ENCODE peak calls at places on chromosomes 6 and 20, in seven cellular contexts. I is mesendoderm, S is H9, M is neuronal stem cell, O is IMR-90, K is mesenchymal stem cell, R is H1. Z is an unnamed sample.

GRCh38 chr20:52410746-52411317 is 219.3 kb upstream of the ZFP64 start:
- DNase-seq in I (no peak), S (no peak), M (no peak), O (no peak), K (peak; percentile 78), R (no peak), Z (no peak)

GRCh38 chr6:35484921-35485392 is 11.9 kb downstream of the TEAD3 start:
- DNase-seq in I (peak; percentile 62), S (peak; percentile 67), M (no peak), O (peak; percentile 50), K (no peak), R (no peak), Z (peak; percentile 28)

GRCh38 chr6:117498159-117498558 is 15.7 kb downstream of the DCBLD1 start:
- DNase-seq in I (no peak), S (no peak), M (no peak), O (peak; percentile 87), K (peak; percentile 88), R (no peak), Z (no peak)

GRCh38 chr6:5998741-5999687 is 7.7 kb downstream of the NRN1 start:
- DNase-seq in I (peak; percentile 65), S (peak; percentile 68), M (no peak), O (no peak), K (no peak), R (no peak), Z (no peak)

GRCh38 chr6:159723259-159723658 is 4.0 kb upstream of the WTAP start:
- DNase-seq in I (peak; percentile 18), S (no peak), M (no peak), O (no peak), K (no peak), R (no peak), Z (no peak)

GRCh38 chr6:37992749-37993148 is 173.2 kb downstream of the ZFAND3 start:
- DNase-seq in I (no peak), S (no peak), M (no peak), O (no peak), K (no peak), R (no peak), Z (no peak)

GRCh38 chr6:42784739-42785498 is 3.1 kb downstream of the BICRAL start:
- DNase-seq in I (no peak), S (no peak), M (no peak), O (no peak), K (no peak), R (no peak), Z (no peak)

GRCh38 chr6:156700440-156701057 is 76.6 kb upstream of the ARID1B start:
- DNase-seq in I (no peak), S (no peak), M (no peak), O (no peak), K (no peak), R (no peak), Z (no peak)

GRCh38 chr20:11881453-11881852 is 36.2 kb upstream of the BTBD3 start:
- DNase-seq in I (no peak), S (no peak), M (no peak), O (peak; percentile 18), K (peak; percentile 18), R (no peak), Z (no peak)

GRCh38 chr20:32050851-32051556 is 1.0 kb upstream of the HCK start:
- DNase-seq in I (peak; percentile 33), S (peak; percentile 65), M (no peak), O (no peak), K (no peak), R (no peak), Z (no peak)

GRCh38 chr6:42088101-42088591 is 37.8 kb downstream of the TAF8 start:
- DNase-seq in I (peak; percentile 78), S (no peak), M (no peak), O (peak; percentile 54), K (peak; percentile 50), R (no peak), Z (no peak)

GRCh38 chr6:81262656-81263055 is 489.8 kb downstream of the TENT5A start:
- DNase-seq in I (no peak), S (no peak), M (no peak), O (no peak), K (no peak), R (no peak), Z (no peak)

GRCh38 chr6:37049990-37050853 is 44.8 kb downstream of the FGD2 start:
- DNase-seq in I (no peak), S (no peak), M (no peak), O (no peak), K (no peak), R (no peak), Z (peak; percentile 38)

GRCh38 chr6:80132942-80133517 is 26.6 kb downstream of the BCKDHB start:
- DNase-seq in I (peak; percentile 59), S (peak; percentile 28), M (peak; percentile 9), O (peak; percentile 72), K (peak; percentile 66), R (no peak), Z (no peak)

GRCh38 chr6:150915868-150916267 is 50.4 kb downstream of the MTHFD1L start:
- DNase-seq in I (no peak), S (no peak), M (no peak), O (no peak), K (peak; percentile 33), R (no peak), Z (no peak)

DNA sequence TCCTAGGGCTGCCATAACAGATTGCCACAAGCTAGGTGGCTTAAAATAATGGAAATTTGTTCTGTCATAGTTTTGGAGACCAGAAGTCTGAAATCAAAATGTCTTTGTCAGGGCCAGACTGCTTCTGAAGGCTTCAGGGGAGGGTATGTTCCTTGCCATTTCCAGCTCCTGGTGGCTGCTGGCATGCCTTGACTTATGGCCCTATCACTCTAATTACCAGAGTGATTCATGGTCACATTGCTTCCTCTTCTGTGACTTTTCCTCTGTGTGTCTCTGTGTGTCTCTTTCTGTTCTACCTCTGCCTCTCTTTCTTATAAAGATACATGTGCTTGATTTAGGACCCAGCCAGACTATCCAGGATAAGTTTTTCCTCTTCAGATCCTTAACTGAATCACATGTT is 635.2 kb upstream of the IMPG1 start:
- DNase-seq in I (no peak), S (no peak), M (no peak), O (no peak), K (no peak), R (no peak), Z (no peak)
- H3K9ac ChIP-seq in I (no peak overlapping the region), S (no peak overlapping the region), M (no peak overlapping the region), O (no peak overlapping the region), K (no peak overlapping the region), R (no peak overlapping the region), Z (no peak overlapping the region)

GRCh38 chr20:44207066-44207723 is 3.4 kb downstream of the OSER1 start:
- DNase-seq in I (no peak), S (no peak), M (no peak), O (peak; percentile 35), K (no peak), R (no peak), Z (no peak)
- H2AK5ac ChIP-seq in I (no peak overlapping the region), S (no peak overlapping the region), M (no peak overlapping the region), O (peak overlapping the region; percentile 55), K (no peak overlapping the region), R (no peak overlapping the region), Z (no peak overlapping the region)

DNA sequence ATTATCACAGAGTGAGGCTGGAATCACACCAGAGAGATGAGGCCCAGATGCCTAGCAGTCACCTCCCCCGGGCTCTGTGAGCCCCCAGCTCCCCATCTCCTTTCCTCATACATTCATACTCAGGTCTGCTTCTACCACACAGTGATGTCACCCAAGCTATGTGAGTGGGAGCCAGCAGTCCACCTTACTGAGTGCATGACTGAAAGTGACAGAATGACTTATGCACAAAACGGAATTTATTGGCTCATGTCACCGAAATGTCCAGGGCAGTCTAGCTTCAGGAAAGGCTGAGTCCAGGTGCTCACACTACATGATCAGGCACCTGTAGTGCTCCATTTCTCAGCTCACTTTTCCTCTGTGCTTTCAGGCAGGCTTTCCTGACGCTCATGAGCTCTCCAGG is 36.7 kb upstream of the CCN6 start:
- DNase-seq in I (no peak), S (no peak), M (no peak), O (no peak), K (no peak), R (no peak), Z (no peak)
- H3K9ac ChIP-seq in I (no peak overlapping the region), S (no peak overlapping the region), M (no peak overlapping the region), O (no peak overlapping the region), K (peak overlapping the region; percentile 50), R (no peak overlapping the region), Z (no peak overlapping the region)

GRCh38 chr20:13054011-13054410 is 45.2 kb downstream of the SPTLC3 start:
- DNase-seq in I (no peak), S (no peak), M (no peak), O (no peak), K (no peak), R (no peak), Z (no peak)
- H2AK5ac ChIP-seq in I (no peak overlapping the region), S (no peak overlapping the region), M (no peak overlapping the region), O (no peak overlapping the region), K (no peak overlapping the region), R (no peak overlapping the region), Z (no peak overlapping the region)

DNA sequence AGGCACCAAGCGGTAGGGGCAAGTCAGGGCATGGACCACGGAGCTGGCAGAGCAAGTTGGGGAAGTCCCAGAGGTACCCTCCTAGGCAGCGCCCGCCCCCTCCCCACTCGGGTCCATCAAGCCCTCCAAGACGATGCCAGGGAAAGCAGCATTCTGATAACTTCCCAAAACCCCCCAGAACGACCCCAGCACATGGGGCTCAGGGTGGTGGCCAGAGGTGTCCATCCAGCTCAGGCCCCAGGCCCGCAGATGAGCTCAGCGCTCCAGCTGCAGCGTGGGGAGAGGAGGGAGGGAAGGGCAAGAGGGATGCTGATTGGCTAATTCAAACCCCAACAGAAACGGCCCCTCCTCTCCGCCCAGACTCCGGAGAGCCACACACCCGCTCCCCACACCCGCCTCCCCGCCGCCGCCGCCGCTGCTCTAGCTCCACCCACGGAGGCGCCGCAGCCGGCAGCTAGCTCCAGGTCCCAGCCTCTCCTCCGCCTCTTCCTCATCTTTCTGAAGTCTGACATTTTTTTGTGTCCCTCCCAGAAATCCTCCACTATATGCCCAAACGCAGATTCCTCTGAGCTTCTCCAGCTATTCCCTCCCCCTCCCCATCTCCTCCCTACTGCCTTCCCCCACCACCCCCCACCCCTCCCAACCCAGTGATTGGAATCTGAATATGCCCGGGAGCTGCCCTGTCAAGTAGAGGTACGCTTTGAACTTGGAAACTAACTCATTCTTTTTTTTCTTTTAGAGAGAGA is 40.3 kb upstream of the TLDC2 start:
- DNase-seq in I (peak; percentile 98), S (peak; percentile 97), M (peak; percentile 84), O (peak; percentile 96), K (peak; percentile 97), R (peak; percentile 76), Z (peak; percentile 96)
- H3K9ac ChIP-seq in I (peak overlapping the region; percentile 66), S (no peak overlapping the region), M (peak overlapping the region; percentile 64), O (peak overlapping the region; percentile 47), K (peak overlapping the region; percentile 85), R (no peak overlapping the region), Z (peak overlapping the region; percentile 5)

Z was measured in trophoblast cell.